ENCODE peak calls at places on chromosomes 11 and 22, in six cellular contexts. T is mesendoderm, B is IMR-90, V is neuronal stem cell, A is H1, M is trophoblast cell. H is an unnamed sample.

GRCh38 chr11:116192509-116193206 is 580.1 kb downstream of the BUD13 start:
- DNase-seq in T (peak), A (no peak), B (no peak), V (no peak), M (no peak), H (no peak)

GRCh38 chr11:16923987-16924386 is 90.2 kb downstream of the PLEKHA7 start:
- DNase-seq in T (peak), A (no peak), B (no peak), V (no peak), M (no peak), H (no peak)

GRCh38 chr11:82864268-82864667 is 36.0 kb downstream of the PRCP start:
- DNase-seq in V (no peak), M (peak), T (peak), B (peak), A (no peak), H (peak)

GRCh38 chr11:132028380-132029240 is 658.2 kb downstream of the NTM start:
- DNase-seq in M (peak), V (peak), T (peak), A (no peak), B (peak), H (peak)

GRCh38 chr22:48646216-48646925 is 1181.3 kb downstream of the BRD1 start:
- DNase-seq in T (no peak), A (no peak), V (no peak), M (no peak), B (no peak), H (no peak)

GRCh38 chr22:22229683-22230420 is 14.7 kb upstream of the VPREB1 start:
- DNase-seq in M (peak), V (no peak), T (no peak), B (no peak), A (no peak), H (no peak)

GRCh38 chr11:47915407-47916137 is 64.8 kb upstream of the PTPRJ start:
- DNase-seq in T (no peak), A (no peak), V (no peak), M (peak), B (no peak), H (no peak)

GRCh38 chr22:30182833-30183232 is 63.7 kb downstream of the LIF start:
- DNase-seq in B (peak), V (no peak), M (no peak), T (no peak), A (no peak), H (peak)

GRCh38 chr11:121418625-121419114 is 33.4 kb upstream of the SORL1 start:
- DNase-seq in B (no peak), M (peak), A (no peak), T (peak), V (no peak), H (no peak)

GRCh38 chr11:102994101-102994500 is 38.6 kb upstream of the MMP13 start:
- DNase-seq in M (no peak), A (no peak), V (no peak), T (no peak), B (peak), H (peak)

GRCh38 chr22:33325232-33326004 is 267.2 kb upstream of the SYN3 start:
- DNase-seq in T (no peak), M (no peak), A (no peak), V (no peak), B (no peak), H (no peak)

GRCh38 chr11:111231836-111232235 is 13.7 kb upstream of the POU2AF2 start:
- DNase-seq in M (no peak), V (no peak), T (no peak), A (no peak), B (peak), H (no peak)

GRCh38 chr11:32438346-32438882 is 3.1 kb upstream of the WT1 start:
- DNase-seq in T (no peak), B (no peak), M (no peak), A (no peak), V (no peak), H (no peak)

GRCh38 chr11:96341237-96342130 is 1.5 kb downstream of the MAML2 start:
- DNase-seq in M (no peak), V (peak), B (peak), A (peak), T (no peak), H (peak)

GRCh38 chr22:37018815-37019308 is 385 bp downstream of the TST start:
- DNase-seq in T (peak), A (peak), M (peak), B (peak), V (peak), H (peak)

GRCh38 chr11:120512727-120513435 is 1.3 kb downstream of the GRIK4 start:
- DNase-seq in M (no peak), A (no peak), V (no peak), B (no peak), T (no peak), H (no peak)

GRCh38 chr11:1025410-1026162 is 10.9 kb downstream of the MUC6 start:
- DNase-seq in B (no peak), A (no peak), M (no peak), T (no peak), V (no peak), H (no peak)
- H3K18ac ChIP-seq in B (no peak), A (no peak), M (no peak), T (no peak), V (peak), H (no peak)

GRCh38 chr11:8261921-8262551 is 1.6 kb downstream of the LMO1 start:
- DNase-seq in B (no peak), A (no peak), M (peak), V (no peak), T (peak), H (no peak)
- H3K4me3 ChIP-seq in B (no peak), A (peak), M (peak), V (peak), T (no peak), H (no peak)

DNA sequence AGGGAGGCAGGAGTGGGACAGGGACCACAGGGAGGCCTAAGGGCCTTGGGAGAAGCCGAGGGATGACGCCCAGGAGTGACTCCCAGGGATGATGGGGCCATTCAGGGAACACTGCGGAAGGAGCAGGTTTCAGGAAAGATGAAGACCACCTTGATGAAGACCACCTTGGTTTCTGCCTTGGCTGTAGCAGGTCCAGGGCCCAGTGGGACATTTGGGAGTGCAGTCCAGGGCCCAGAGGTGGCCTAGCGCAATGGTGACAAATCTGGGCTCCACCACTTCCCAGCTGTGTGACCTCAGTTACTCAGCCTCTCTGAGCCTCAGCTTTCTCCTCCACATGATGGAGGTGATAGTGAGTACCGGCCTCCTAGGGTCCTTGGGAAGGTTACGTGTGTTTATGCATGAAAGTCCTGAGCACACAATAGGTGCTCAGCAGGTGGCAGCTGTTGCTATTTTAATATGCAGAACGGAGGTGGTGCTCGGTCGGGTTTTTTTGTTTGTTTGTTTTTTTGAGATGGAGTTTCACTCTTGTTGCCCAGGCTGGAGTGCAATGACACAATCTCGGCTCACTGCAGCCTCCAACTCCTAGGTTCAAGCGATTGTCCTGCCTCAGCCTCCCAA is 770 bp downstream of the TSGA10IP start:
- DNase-seq in B (no peak), T (peak), A (no peak), M (no peak), V (no peak), H (no peak)
- H3K18ac ChIP-seq in B (no peak), T (no peak), A (peak), M (no peak), V (peak), H (no peak)

GRCh38 chr22:41563051-41563711 is 2.4 kb downstream of the CSDC2 start:
- DNase-seq in M (no peak), V (no peak), T (peak), B (peak), A (no peak), H (peak)

GRCh38 chr22:41561788-41562187 is 978 bp downstream of the CSDC2 start:
- DNase-seq in T (no peak), A (no peak), V (no peak), M (no peak), B (no peak), H (no peak)

GRCh38 chr22:41564563-41564962 is 3.8 kb downstream of the CSDC2 start:
- DNase-seq in B (peak), A (no peak), M (no peak), V (no peak), T (no peak), H (peak)

GRCh38 chr22:41561335-41561734 is 525 bp downstream of the CSDC2 start:
- DNase-seq in B (no peak), T (peak), A (peak), M (no peak), V (no peak), H (no peak)

DNA sequence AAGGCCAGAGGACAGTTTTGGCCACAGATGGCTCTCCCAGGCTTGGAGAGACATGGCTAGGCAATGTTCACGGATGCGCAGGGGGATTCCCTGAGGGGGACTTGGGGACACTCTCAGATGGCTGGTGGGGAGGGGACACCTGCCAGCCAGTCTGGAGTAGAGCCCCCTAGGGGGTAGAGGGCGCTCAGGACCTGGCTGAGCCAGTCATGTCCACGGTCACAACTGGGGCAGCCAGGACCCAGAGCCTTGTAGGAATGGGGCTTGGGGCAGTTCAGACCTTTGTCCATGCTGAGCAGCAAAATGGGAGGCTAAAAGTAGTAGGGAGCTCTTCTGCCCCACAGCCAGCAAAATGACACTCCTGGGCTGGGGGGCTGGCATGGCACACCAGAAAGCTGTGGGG is 1.7 kb downstream of the CSDC2 start:
- DNase-seq in B (no peak), M (no peak), V (no peak), A (no peak), T (no peak), H (no peak)
- H3K4me3 ChIP-seq in B (peak), M (no peak), V (no peak), A (no peak), T (no peak), H (no peak)

GRCh38 chr11:9613118-9613829 is 39.8 kb downstream of the WEE1 start:
- DNase-seq in A (peak), V (peak), T (peak), B (peak), M (peak), H (peak)
- H3K18ac ChIP-seq in A (peak), V (peak), T (peak), B (peak), M (peak), H (peak)